ENCODE peak calls at places on chromosome 4, in six cellular contexts. One of them, this sample, is unnamed.

GRCh38 chr4:3672465-3672831 is 93.7 kb upstream of the ADRA2C start:
- DNase-seq in trophoblast cell: no peak
- DNase-seq in mesenchymal stem cell: no peak
- DNase-seq in H9: no peak
- DNase-seq in H1: no peak
- DNase-seq in IMR-90: no peak
- DNase-seq in this sample: no peak

GRCh38 chr4:128782875-128783614 is 26.5 kb upstream of the JADE1 start:
- DNase-seq in IMR-90: peak; percentile 58
- DNase-seq in H1: no peak
- DNase-seq in mesenchymal stem cell: no peak
- DNase-seq in trophoblast cell: peak; percentile 27
- DNase-seq in H9: no peak
- DNase-seq in this sample: no peak

GRCh38 chr4:30511751-30512150 is 208.4 kb upstream of the PCDH7 start:
- DNase-seq in H9: no peak
- DNase-seq in IMR-90: no peak
- DNase-seq in H1: no peak
- DNase-seq in mesenchymal stem cell: no peak
- DNase-seq in trophoblast cell: no peak
- DNase-seq in this sample: peak; percentile 1

GRCh38 chr4:109040441-109040840 is 262.0 kb downstream of the COL25A1 start:
- DNase-seq in IMR-90: no peak
- DNase-seq in H1: no peak
- DNase-seq in H9: no peak
- DNase-seq in mesenchymal stem cell: peak; percentile 30
- DNase-seq in trophoblast cell: peak; percentile 6
- DNase-seq in this sample: no peak

GRCh38 chr4:71602271-71602890 is 181.5 kb downstream of the GC start:
- DNase-seq in H1: no peak
- DNase-seq in mesenchymal stem cell: peak; percentile 91
- DNase-seq in IMR-90: peak; percentile 3
- DNase-seq in trophoblast cell: no peak
- DNase-seq in H9: no peak
- DNase-seq in this sample: no peak

GRCh38 chr4:108693819-108694218 is 43.4 kb downstream of the OSTC start:
- DNase-seq in trophoblast cell: peak; percentile 7
- DNase-seq in H1: no peak
- DNase-seq in IMR-90: peak; percentile 25
- DNase-seq in mesenchymal stem cell: peak; percentile 22
- DNase-seq in H9: no peak
- DNase-seq in this sample: no peak

GRCh38 chr4:70365479-70365878 is 4.9 kb downstream of the SMR3A start:
- DNase-seq in trophoblast cell: no peak
- DNase-seq in H9: no peak
- DNase-seq in IMR-90: no peak
- DNase-seq in mesenchymal stem cell: no peak
- DNase-seq in H1: no peak
- DNase-seq in this sample: no peak

GRCh38 chr4:155906554-155907247 is 3.2 kb downstream of the TDO2 start:
- DNase-seq in H1: no peak
- DNase-seq in trophoblast cell: no peak
- DNase-seq in mesenchymal stem cell: peak; percentile 95
- DNase-seq in IMR-90: peak; percentile 99
- DNase-seq in H9: no peak
- DNase-seq in this sample: no peak

GRCh38 chr4:136337216-136337615 is 1195.1 kb downstream of the PCDH18 start:
- DNase-seq in H1: no peak
- DNase-seq in mesenchymal stem cell: no peak
- DNase-seq in IMR-90: no peak
- DNase-seq in H9: no peak
- DNase-seq in trophoblast cell: no peak
- DNase-seq in this sample: no peak

GRCh38 chr4:42632653-42633382 is 24.1 kb downstream of the ATP8A1 start:
- DNase-seq in H9: no peak
- DNase-seq in H1: no peak
- DNase-seq in mesenchymal stem cell: no peak
- DNase-seq in IMR-90: no peak
- DNase-seq in trophoblast cell: no peak
- DNase-seq in this sample: no peak

GRCh38 chr4:113604955-113605354 is 156.6 kb downstream of the CAMK2D start:
- DNase-seq in IMR-90: peak; percentile 64
- DNase-seq in H1: no peak
- DNase-seq in mesenchymal stem cell: peak; percentile 56
- DNase-seq in H9: no peak
- DNase-seq in trophoblast cell: no peak
- DNase-seq in this sample: no peak

GRCh38 chr4:113292371-113293042 is 243.1 kb downstream of the ANK2 start:
- DNase-seq in mesenchymal stem cell: peak; percentile 63
- DNase-seq in H1: peak; percentile 84
- DNase-seq in trophoblast cell: no peak
- DNase-seq in H9: peak; percentile 88
- DNase-seq in IMR-90: peak; percentile 71
- DNase-seq in this sample: peak; percentile 57

GRCh38 chr4:157994863-157995262 is 178.0 kb downstream of the GASK1B start:
- DNase-seq in H1: no peak
- DNase-seq in H9: no peak
- DNase-seq in IMR-90: no peak
- DNase-seq in mesenchymal stem cell: peak; percentile 50
- DNase-seq in trophoblast cell: no peak
- DNase-seq in this sample: no peak

GRCh38 chr4:244471-244870 is 60.8 kb downstream of the ZNF732 start:
- DNase-seq in trophoblast cell: peak; percentile 51
- DNase-seq in H9: peak; percentile 27
- DNase-seq in H1: peak; percentile 39
- DNase-seq in IMR-90: no peak
- DNase-seq in mesenchymal stem cell: peak; percentile 1
- DNase-seq in this sample: no peak

GRCh38 chr4:17623451-17624001 is 9.1 kb downstream of the MED28 start:
- DNase-seq in IMR-90: peak; percentile 68
- DNase-seq in H9: no peak
- DNase-seq in H1: no peak
- DNase-seq in mesenchymal stem cell: no peak
- DNase-seq in trophoblast cell: no peak
- DNase-seq in this sample: no peak

GRCh38 chr4:153166971-153167501 is 37.2 kb upstream of the TRIM2 start:
- DNase-seq in IMR-90: peak; percentile 43
- DNase-seq in H9: no peak
- DNase-seq in H1: no peak
- DNase-seq in trophoblast cell: no peak
- DNase-seq in mesenchymal stem cell: no peak
- DNase-seq in this sample: no peak

GRCh38 chr4:114263233-114263632 is 283.8 kb upstream of the ARSJ start:
- DNase-seq in mesenchymal stem cell: peak; percentile 35
- DNase-seq in H9: no peak
- DNase-seq in IMR-90: peak; percentile 81
- DNase-seq in trophoblast cell: no peak
- DNase-seq in H1: no peak
- DNase-seq in this sample: no peak

GRCh38 chr4:53478671-53479456 is 101.4 kb downstream of the FIP1L1 start:
- DNase-seq in H9: no peak
- DNase-seq in trophoblast cell: no peak
- DNase-seq in mesenchymal stem cell: peak; percentile 60
- DNase-seq in IMR-90: peak; percentile 94
- DNase-seq in H1: no peak
- DNase-seq in this sample: no peak

GRCh38 chr4:46550471-46550870 is 160.5 kb upstream of the GABRA2 start:
- DNase-seq in IMR-90: no peak
- DNase-seq in H9: no peak
- DNase-seq in trophoblast cell: no peak
- DNase-seq in mesenchymal stem cell: no peak
- DNase-seq in H1: no peak
- DNase-seq in this sample: no peak

GRCh38 chr4:3251691-3252479 is 2.9 kb downstream of the MSANTD1 start:
- DNase-seq in H9: peak; percentile 24
- DNase-seq in H1: no peak
- DNase-seq in mesenchymal stem cell: no peak
- DNase-seq in IMR-90: no peak
- DNase-seq in trophoblast cell: no peak
- DNase-seq in this sample: no peak

GRCh38 chr4:128542047-128542446 is 254.4 kb upstream of the PGRMC2 start:
- DNase-seq in IMR-90: no peak
- DNase-seq in trophoblast cell: peak; percentile 38
- DNase-seq in H9: no peak
- DNase-seq in mesenchymal stem cell: no peak
- DNase-seq in H1: no peak
- DNase-seq in this sample: no peak

GRCh38 chr4:186500721-186501304 is 54.6 kb downstream of the MTNR1A start:
- DNase-seq in trophoblast cell: peak; percentile 29
- DNase-seq in IMR-90: peak; percentile 1
- DNase-seq in H1: no peak
- DNase-seq in mesenchymal stem cell: no peak
- DNase-seq in H9: peak; percentile 36
- DNase-seq in this sample: no peak

GRCh38 chr4:99447079-99447478 is 11.9 kb upstream of the ADH7 start:
- DNase-seq in trophoblast cell: no peak
- DNase-seq in H1: no peak
- DNase-seq in IMR-90: peak; percentile 43
- DNase-seq in mesenchymal stem cell: peak; percentile 58
- DNase-seq in H9: no peak
- DNase-seq in this sample: peak; percentile 62

DNA sequence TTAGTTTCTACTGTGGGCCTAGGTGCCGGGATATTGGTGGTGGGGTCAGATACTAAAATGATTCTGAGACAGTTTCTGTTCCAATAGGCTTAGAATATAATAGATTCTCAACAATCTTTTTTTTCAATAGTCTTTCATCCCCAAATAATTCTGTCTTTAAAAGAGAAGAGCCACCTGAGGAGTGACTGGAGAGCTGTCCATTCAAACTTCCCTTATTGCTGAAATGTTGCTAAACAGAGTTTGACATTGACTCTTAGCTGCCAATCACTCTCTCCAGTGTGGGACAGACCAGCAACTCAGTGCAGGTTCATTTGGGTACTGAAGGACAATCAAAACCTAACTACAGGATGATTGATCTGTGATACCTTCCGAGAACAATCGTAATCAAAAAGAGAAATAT is 12.4 kb upstream of the ADH7 start:
- DNase-seq in H1: no peak
- DNase-seq in mesenchymal stem cell: no peak
- DNase-seq in IMR-90: no peak
- DNase-seq in trophoblast cell: no peak
- DNase-seq in H9: no peak
- DNase-seq in this sample: no peak
- H2AK5ac ChIP-seq in H1: no peak overlapping the region
- H2AK5ac ChIP-seq in mesenchymal stem cell: peak overlapping the region; percentile 68
- H2AK5ac ChIP-seq in IMR-90: no peak overlapping the region
- H2AK5ac ChIP-seq in trophoblast cell: no peak overlapping the region
- H2AK5ac ChIP-seq in H9: no peak overlapping the region
- H2AK5ac ChIP-seq in this sample: no peak overlapping the region

DNA sequence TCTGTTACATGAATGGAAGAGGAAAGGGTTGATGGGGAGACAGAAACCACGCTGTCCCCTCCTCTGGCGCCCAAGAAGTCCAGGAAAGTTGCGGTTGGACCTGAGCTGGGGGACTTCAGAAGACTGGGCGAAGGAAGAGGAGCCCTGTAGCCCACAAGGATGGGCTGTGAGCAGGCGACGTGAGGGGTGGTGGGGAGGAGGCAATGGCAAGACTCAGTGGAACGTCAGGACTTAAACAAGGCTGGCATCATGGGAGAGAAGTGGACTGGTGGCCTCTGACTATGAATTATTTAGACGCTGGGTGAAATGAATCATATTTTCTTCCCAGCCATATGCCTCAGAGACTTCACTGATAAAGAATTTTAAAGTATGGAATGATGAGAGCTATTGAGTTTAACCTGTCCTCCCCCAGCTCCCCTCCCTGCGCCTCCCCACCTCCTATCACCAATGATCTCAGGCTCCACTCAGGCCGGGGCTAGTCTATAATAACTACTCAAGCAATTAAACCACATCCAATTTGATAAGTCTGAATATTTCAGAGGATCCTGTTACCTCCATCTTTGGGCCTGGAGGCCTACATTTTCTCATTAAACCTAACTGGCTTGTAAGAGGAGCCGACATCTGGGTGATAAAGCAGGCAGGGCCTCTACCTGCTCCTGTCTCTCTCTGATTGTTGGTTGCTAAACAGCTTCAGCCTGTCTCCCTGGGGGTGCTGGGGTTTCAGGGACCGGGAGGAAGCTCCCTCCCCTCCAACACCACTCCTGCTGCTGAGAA is 63.6 kb downstream of the SMIM20 start:
- DNase-seq in H9: no peak
- DNase-seq in IMR-90: no peak
- DNase-seq in H1: no peak
- DNase-seq in mesenchymal stem cell: no peak
- DNase-seq in trophoblast cell: no peak
- DNase-seq in this sample: no peak
- H3K23ac ChIP-seq in H9: no peak overlapping the region
- H3K23ac ChIP-seq in IMR-90: no peak overlapping the region
- H3K23ac ChIP-seq in H1: no peak overlapping the region
- H3K23ac ChIP-seq in mesenchymal stem cell: no peak overlapping the region
- H3K23ac ChIP-seq in trophoblast cell: no peak overlapping the region
- H3K23ac ChIP-seq in this sample: no peak overlapping the region

DNA sequence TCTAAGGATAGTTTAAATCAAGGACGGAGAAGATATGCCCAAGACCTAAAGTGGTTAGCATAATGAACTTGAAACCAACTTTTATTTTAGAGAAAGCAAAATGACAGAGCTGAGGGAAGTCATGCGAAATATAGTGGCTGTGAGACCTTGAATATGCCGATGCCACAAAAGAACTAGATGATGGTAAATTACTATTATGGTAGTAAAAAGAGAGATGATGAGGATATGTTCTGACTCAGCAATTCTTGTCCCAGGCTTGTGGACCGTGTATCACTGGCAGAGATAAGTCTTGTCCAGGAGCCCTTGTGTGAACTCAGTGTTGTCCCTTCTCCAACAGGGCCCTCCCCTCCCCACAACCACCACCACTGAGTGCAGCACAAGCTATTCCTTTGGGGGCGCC is 1605.6 kb upstream of the TENM3 start:
- DNase-seq in mesenchymal stem cell: no peak
- DNase-seq in H9: no peak
- DNase-seq in H1: no peak
- DNase-seq in IMR-90: no peak
- DNase-seq in trophoblast cell: no peak
- DNase-seq in this sample: no peak
- H3K9me3 ChIP-seq in mesenchymal stem cell: no peaks in the 10 kb centered on the region
- H3K9me3 ChIP-seq in H9: no peaks in the 10 kb centered on the region
- H3K9me3 ChIP-seq in H1: no peaks in the 10 kb centered on the region
- H3K9me3 ChIP-seq in IMR-90: no peaks in the 10 kb centered on the region
- H3K9me3 ChIP-seq in trophoblast cell: no peaks in the 10 kb centered on the region
- H3K9me3 ChIP-seq in this sample: no peaks in the 10 kb centered on the region

DNA sequence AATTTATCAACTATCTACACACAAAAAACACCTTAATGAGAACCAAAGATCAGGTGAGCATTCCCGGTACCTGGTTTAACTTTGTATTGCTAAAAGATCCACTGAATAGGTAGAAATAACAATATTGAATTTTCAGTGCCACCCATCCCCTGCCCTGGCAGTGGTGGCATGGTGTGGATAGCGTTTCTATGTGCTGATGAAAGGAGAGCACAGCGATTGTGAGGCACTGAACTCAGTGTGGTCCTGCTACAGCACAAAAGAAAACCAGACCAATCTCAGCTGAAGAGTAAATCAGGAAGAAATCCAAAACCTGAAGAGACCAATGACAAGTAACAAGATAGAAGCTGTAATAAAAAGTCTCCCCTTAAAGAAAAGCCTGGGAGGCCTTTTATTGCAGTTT is 984.6 kb upstream of the AGA start:
- DNase-seq in mesenchymal stem cell: no peak
- DNase-seq in H9: no peak
- DNase-seq in H1: no peak
- DNase-seq in IMR-90: no peak
- DNase-seq in trophoblast cell: no peak
- DNase-seq in this sample: no peak
- H2AK5ac ChIP-seq in mesenchymal stem cell: no peak overlapping the region
- H2AK5ac ChIP-seq in H9: no peak overlapping the region
- H2AK5ac ChIP-seq in H1: no peak overlapping the region
- H2AK5ac ChIP-seq in IMR-90: no peak overlapping the region
- H2AK5ac ChIP-seq in trophoblast cell: no peak overlapping the region
- H2AK5ac ChIP-seq in this sample: no peak overlapping the region